ENCODE peak calls at places on chromosomes 13 and 19, in five cellular contexts. One of them, this sample, is unnamed.

GRCh38 chr19:16834747-16835146 is 5.5 kb downstream of the SIN3B start:
- DNase-seq in CD8-positive, alpha-beta memory T cell: no peak
- DNase-seq in OCI-LY7: no peak
- DNase-seq in spleen: no peak
- DNase-seq in IMR-90: peak
- DNase-seq in this sample: no peak

GRCh38 chr13:112619730-112620639 is 32.0 kb upstream of the TUBGCP3 start:
- DNase-seq in IMR-90: no peak
- DNase-seq in CD8-positive, alpha-beta memory T cell: no peak
- DNase-seq in spleen: peak
- DNase-seq in OCI-LY7: peak
- DNase-seq in this sample: peak

GRCh38 chr19:54189020-54189667 is at the start of gene MBOAT7:
- DNase-seq in spleen: no peak
- DNase-seq in CD8-positive, alpha-beta memory T cell: no peak
- DNase-seq in IMR-90: no peak
- DNase-seq in OCI-LY7: peak
- DNase-seq in this sample: no peak

GRCh38 chr13:60267498-60268202 is 103.9 kb upstream of the DIAPH3 start:
- DNase-seq in CD8-positive, alpha-beta memory T cell: peak
- DNase-seq in OCI-LY7: peak
- DNase-seq in IMR-90: no peak
- DNase-seq in spleen: no peak
- DNase-seq in this sample: no peak

GRCh38 chr13:108859202-108860012 is 230.0 kb downstream of the MYO16 start:
- DNase-seq in IMR-90: peak
- DNase-seq in OCI-LY7: no peak
- DNase-seq in spleen: no peak
- DNase-seq in CD8-positive, alpha-beta memory T cell: no peak
- DNase-seq in this sample: no peak

GRCh38 chr13:57003682-57004081 is 137.0 kb upstream of the PRR20A start:
- DNase-seq in OCI-LY7: no peak
- DNase-seq in spleen: no peak
- DNase-seq in IMR-90: no peak
- DNase-seq in CD8-positive, alpha-beta memory T cell: no peak
- DNase-seq in this sample: no peak

GRCh38 chr13:42041684-42042035 is 6.8 kb upstream of the DGKH start:
- DNase-seq in OCI-LY7: peak
- DNase-seq in spleen: no peak
- DNase-seq in CD8-positive, alpha-beta memory T cell: no peak
- DNase-seq in IMR-90: peak
- DNase-seq in this sample: no peak

GRCh38 chr19:32828643-32829344 is 40.8 kb downstream of the SLC7A9 start:
- DNase-seq in OCI-LY7: no peak
- DNase-seq in spleen: no peak
- DNase-seq in IMR-90: no peak
- DNase-seq in CD8-positive, alpha-beta memory T cell: no peak
- DNase-seq in this sample: no peak

GRCh38 chr19:3949997-3950859 is 17.4 kb downstream of the NMRK2 start:
- DNase-seq in IMR-90: no peak
- DNase-seq in spleen: no peak
- DNase-seq in OCI-LY7: no peak
- DNase-seq in CD8-positive, alpha-beta memory T cell: no peak
- DNase-seq in this sample: no peak

GRCh38 chr19:8387688-8388611 is 2.2 kb upstream of the RAB11B start:
- DNase-seq in IMR-90: no peak
- DNase-seq in CD8-positive, alpha-beta memory T cell: no peak
- DNase-seq in OCI-LY7: no peak
- DNase-seq in spleen: no peak
- DNase-seq in this sample: no peak

GRCh38 chr13:36251528-36251927 is 37.2 kb upstream of the SOHLH2 start:
- DNase-seq in IMR-90: no peak
- DNase-seq in CD8-positive, alpha-beta memory T cell: no peak
- DNase-seq in spleen: no peak
- DNase-seq in OCI-LY7: no peak
- DNase-seq in this sample: no peak

GRCh38 chr19:2042485-2043268 is 8.4 kb downstream of the MKNK2 start:
- DNase-seq in IMR-90: no peak
- DNase-seq in CD8-positive, alpha-beta memory T cell: no peak
- DNase-seq in spleen: peak
- DNase-seq in OCI-LY7: no peak
- DNase-seq in this sample: no peak
- H3K4me3 ChIP-seq in IMR-90: no peak
- H3K4me3 ChIP-seq in CD8-positive, alpha-beta memory T cell: peak
- H3K4me3 ChIP-seq in spleen: peak
- H3K4me3 ChIP-seq in OCI-LY7: peak
- H3K4me3 ChIP-seq in this sample: peak

GRCh38 chr19:53165691-53166091 is 6.8 kb upstream of the ZNF347 start:
- DNase-seq in OCI-LY7: no peak
- DNase-seq in CD8-positive, alpha-beta memory T cell: no peak
- DNase-seq in spleen: no peak
- DNase-seq in IMR-90: no peak
- DNase-seq in this sample: no peak
- H3K4me3 ChIP-seq in OCI-LY7: no peak
- H3K4me3 ChIP-seq in CD8-positive, alpha-beta memory T cell: no peak
- H3K4me3 ChIP-seq in spleen: no peak
- H3K4me3 ChIP-seq in IMR-90: no peak
- H3K4me3 ChIP-seq in this sample: no peak

GRCh38 chr19:6088677-6089063 is 21.6 kb downstream of the RFX2 start:
- DNase-seq in IMR-90: peak
- DNase-seq in OCI-LY7: no peak
- DNase-seq in CD8-positive, alpha-beta memory T cell: no peak
- DNase-seq in spleen: no peak
- DNase-seq in this sample: no peak

GRCh38 chr19:6084821-6085220 is 25.5 kb downstream of the RFX2 start:
- DNase-seq in spleen: no peak
- DNase-seq in OCI-LY7: no peak
- DNase-seq in CD8-positive, alpha-beta memory T cell: no peak
- DNase-seq in IMR-90: no peak
- DNase-seq in this sample: no peak

GRCh38 chr19:6086081-6086858 is 24.0 kb downstream of the RFX2 start:
- DNase-seq in IMR-90: peak
- DNase-seq in spleen: no peak
- DNase-seq in CD8-positive, alpha-beta memory T cell: no peak
- DNase-seq in OCI-LY7: no peak
- DNase-seq in this sample: no peak

GRCh38 chr19:6090634-6091033 is 19.7 kb downstream of the RFX2 start:
- DNase-seq in IMR-90: no peak
- DNase-seq in spleen: no peak
- DNase-seq in OCI-LY7: no peak
- DNase-seq in CD8-positive, alpha-beta memory T cell: no peak
- DNase-seq in this sample: no peak

GRCh38 chr19:6087074-6087506 is 23.2 kb downstream of the RFX2 start:
- DNase-seq in spleen: no peak
- DNase-seq in OCI-LY7: peak
- DNase-seq in IMR-90: no peak
- DNase-seq in CD8-positive, alpha-beta memory T cell: no peak
- DNase-seq in this sample: peak
- H3K4me3 ChIP-seq in spleen: no peak
- H3K4me3 ChIP-seq in OCI-LY7: no peak
- H3K4me3 ChIP-seq in IMR-90: no peak
- H3K4me3 ChIP-seq in CD8-positive, alpha-beta memory T cell: peak
- H3K4me3 ChIP-seq in this sample: peak

GRCh38 chr13:111116830-111117229 is 1.7 kb downstream of the ARHGEF7 start:
- DNase-seq in OCI-LY7: no peak
- DNase-seq in spleen: no peak
- DNase-seq in IMR-90: peak
- DNase-seq in CD8-positive, alpha-beta memory T cell: no peak
- DNase-seq in this sample: no peak
- H3K4me3 ChIP-seq in OCI-LY7: no peak
- H3K4me3 ChIP-seq in spleen: no peak
- H3K4me3 ChIP-seq in IMR-90: no peak
- H3K4me3 ChIP-seq in CD8-positive, alpha-beta memory T cell: no peak
- H3K4me3 ChIP-seq in this sample: no peak

DNA sequence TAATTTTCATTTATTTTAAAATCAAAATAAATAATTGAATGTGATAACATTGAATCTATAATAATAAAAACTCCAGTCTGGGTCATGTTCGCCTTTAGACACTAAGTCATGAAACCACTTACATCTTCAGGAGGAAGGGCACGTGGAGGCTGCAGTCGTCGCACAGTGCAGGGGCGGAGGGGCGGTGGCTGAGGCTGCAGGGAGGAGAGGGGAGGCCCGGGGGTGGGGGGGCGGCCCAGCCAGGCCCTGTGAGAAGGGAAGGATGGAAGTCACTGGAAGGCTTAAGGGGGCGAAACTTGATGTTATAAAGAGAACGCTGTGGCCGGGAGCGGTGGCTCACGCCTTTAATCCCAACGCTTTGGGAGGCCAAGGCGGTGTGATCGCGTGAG is 14.9 kb upstream of the LATS2 start:
- DNase-seq in OCI-LY7: no peak
- DNase-seq in spleen: no peak
- DNase-seq in CD8-positive, alpha-beta memory T cell: no peak
- DNase-seq in IMR-90: no peak
- DNase-seq in this sample: no peak
- H3K4me3 ChIP-seq in OCI-LY7: no peak
- H3K4me3 ChIP-seq in spleen: no peak
- H3K4me3 ChIP-seq in CD8-positive, alpha-beta memory T cell: no peak
- H3K4me3 ChIP-seq in IMR-90: no peak
- H3K4me3 ChIP-seq in this sample: no peak

GRCh38 chr13:43880451-43880850 is 747 bp downstream of the LACC1 start:
- DNase-seq in IMR-90: no peak
- DNase-seq in OCI-LY7: peak
- DNase-seq in CD8-positive, alpha-beta memory T cell: no peak
- DNase-seq in spleen: no peak
- DNase-seq in this sample: no peak
- H3K4me3 ChIP-seq in IMR-90: no peak
- H3K4me3 ChIP-seq in OCI-LY7: peak
- H3K4me3 ChIP-seq in CD8-positive, alpha-beta memory T cell: no peak
- H3K4me3 ChIP-seq in spleen: peak
- H3K4me3 ChIP-seq in this sample: no peak

DNA sequence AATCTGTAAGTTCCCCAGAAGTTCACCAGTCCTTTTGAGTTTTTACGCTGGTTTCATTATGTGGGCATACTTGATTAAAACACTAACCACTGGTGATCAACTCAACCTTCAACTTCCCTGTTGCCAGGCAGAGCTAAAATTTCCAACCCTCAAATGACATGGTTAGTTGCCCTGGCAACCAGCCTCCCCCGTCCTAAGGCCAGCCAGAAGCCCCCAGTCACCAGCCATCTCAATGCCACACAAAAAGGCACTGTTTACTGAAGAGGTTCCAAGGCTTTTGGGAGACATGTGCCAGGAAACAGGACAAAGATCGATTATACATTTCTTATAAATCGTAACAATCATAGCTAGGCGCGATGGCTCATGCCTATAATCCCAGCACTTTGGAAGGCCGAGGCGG is 1.6 kb downstream of the ZNF649 start:
- DNase-seq in CD8-positive, alpha-beta memory T cell: no peak
- DNase-seq in IMR-90: no peak
- DNase-seq in spleen: no peak
- DNase-seq in OCI-LY7: no peak
- DNase-seq in this sample: no peak
- H3K4me3 ChIP-seq in CD8-positive, alpha-beta memory T cell: peak
- H3K4me3 ChIP-seq in IMR-90: no peak
- H3K4me3 ChIP-seq in spleen: no peak
- H3K4me3 ChIP-seq in OCI-LY7: no peak
- H3K4me3 ChIP-seq in this sample: no peak

DNA sequence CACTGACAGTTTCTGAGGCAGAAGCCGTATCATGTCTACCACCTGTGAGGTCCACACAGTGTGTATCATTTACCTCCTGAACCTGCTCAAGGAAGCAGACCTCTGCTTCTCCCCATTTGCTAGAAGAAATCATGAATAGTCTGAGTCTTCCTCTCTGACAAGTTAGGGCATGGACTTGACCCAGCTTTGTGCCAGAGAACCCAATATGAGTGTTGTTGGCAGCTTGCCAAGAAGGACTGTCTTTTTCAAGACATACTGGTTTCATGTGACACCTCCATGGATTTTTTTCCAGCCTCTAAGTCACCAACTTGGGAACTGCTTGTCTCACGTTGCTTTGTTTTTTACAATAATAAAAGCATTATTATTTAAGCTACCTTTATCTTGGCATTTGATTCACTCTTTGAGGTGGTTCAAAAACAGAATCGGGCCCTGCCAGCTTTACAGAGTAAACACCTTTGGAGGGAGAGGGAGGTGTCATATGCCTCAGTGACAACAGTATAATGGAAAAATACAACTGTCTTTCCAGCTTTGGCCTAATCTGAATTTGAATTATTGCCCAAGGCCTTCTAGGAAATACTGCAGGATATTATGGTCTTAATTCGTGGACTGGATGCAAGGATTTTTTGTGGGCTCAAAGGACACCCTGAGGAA is 9.6 kb downstream of the ZNF211 start:
- DNase-seq in IMR-90: no peak
- DNase-seq in CD8-positive, alpha-beta memory T cell: no peak
- DNase-seq in spleen: no peak
- DNase-seq in OCI-LY7: no peak
- DNase-seq in this sample: no peak
- H3K4me3 ChIP-seq in IMR-90: no peak
- H3K4me3 ChIP-seq in CD8-positive, alpha-beta memory T cell: peak
- H3K4me3 ChIP-seq in spleen: no peak
- H3K4me3 ChIP-seq in OCI-LY7: no peak
- H3K4me3 ChIP-seq in this sample: no peak

DNA sequence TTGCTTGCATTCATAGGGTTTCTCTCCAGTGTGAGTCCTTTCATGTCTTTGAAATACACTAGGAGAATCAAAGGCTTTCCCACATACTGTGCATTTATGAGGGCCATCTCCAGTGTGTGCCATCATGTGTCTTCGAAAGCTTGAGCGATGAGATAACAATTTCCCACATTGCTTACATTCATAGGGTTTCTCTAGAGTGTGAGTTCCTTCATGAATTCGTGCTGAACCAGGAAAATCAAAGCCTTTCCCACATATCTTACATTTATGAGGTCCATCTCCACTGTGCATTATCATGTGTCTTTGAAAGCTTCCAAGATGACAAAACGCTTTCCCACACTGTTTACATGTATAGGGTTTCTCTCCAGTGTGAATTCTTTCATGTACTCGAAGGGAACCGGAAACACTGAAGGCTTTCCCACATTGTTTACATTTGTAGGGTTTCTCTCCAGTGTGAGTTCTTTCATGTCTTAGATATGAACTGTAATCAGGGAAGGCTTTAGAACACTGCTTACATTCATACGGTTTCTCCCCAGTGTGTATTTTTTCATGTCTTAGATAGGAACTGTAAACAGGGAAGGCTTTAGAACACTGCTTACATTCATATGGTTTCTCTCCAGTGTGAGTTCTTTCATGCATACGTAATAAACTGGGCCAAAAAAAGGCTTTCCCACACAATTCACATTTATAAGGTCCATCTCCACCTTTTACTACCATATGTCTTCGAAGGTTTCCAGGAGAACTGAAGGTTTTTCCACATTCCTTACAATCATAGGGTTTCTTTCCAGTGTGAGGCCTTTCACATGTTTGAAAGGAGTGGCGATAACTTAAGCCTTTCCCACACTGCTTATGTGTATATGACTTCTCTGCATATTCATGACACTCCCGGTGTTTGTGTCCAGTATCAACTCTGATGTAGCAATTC is 21.4 kb downstream of the ZNF44 start:
- DNase-seq in CD8-positive, alpha-beta memory T cell: no peak
- DNase-seq in OCI-LY7: no peak
- DNase-seq in IMR-90: no peak
- DNase-seq in spleen: no peak
- DNase-seq in this sample: no peak
- H3K4me3 ChIP-seq in CD8-positive, alpha-beta memory T cell: peak
- H3K4me3 ChIP-seq in OCI-LY7: no peak
- H3K4me3 ChIP-seq in IMR-90: no peak
- H3K4me3 ChIP-seq in spleen: no peak
- H3K4me3 ChIP-seq in this sample: no peak